ENCODE peak calls at places on chromosomes 3 and 15, in five cellular contexts. R, E, N, M and C are unnamed samples. For H3K27me3, the result is how much of the 10 kb centered on the place peaks cover.

GRCh38 chr3:42500091-42500490 is 2.4 kb upstream of the VIPR1 start:
- DNase-seq in R (no peak), E (no peak), N (no peak), M (no peak), C (no peak)

GRCh38 chr3:118127992-118128391 is 906.7 kb downstream of the IGSF11 start:
- DNase-seq in R (no peak), E (no peak), N (no peak), M (no peak), C (no peak)

GRCh38 chr3:45612918-45613602 is 18.5 kb downstream of the LIMD1 start:
- DNase-seq in R (no peak), E (peak), N (no peak), M (no peak), C (no peak)

GRCh38 chr3:117409256-117409655 is 699.7 kb downstream of the TUSC7 start:
- DNase-seq in R (no peak), E (no peak), N (no peak), M (no peak), C (no peak)

GRCh38 chr3:86968224-86968932 is 22.6 kb downstream of the VGLL3 start:
- DNase-seq in R (no peak), E (no peak), N (no peak), M (no peak), C (no peak)

GRCh38 chr3:186241910-186242821 is 119.9 kb downstream of the DGKG start:
- DNase-seq in R (peak), E (no peak), N (no peak), M (peak), C (peak)

GRCh38 chr3:61563614-61564404 is 2.4 kb downstream of the PTPRG start:
- DNase-seq in R (no peak), E (no peak), N (no peak), M (peak), C (no peak)

GRCh38 chr3:30729512-30729911 is 123.1 kb downstream of the TGFBR2 start:
- DNase-seq in R (no peak), E (no peak), N (no peak), M (no peak), C (no peak)

GRCh38 chr3:39383913-39384664 is 919 bp downstream of the SLC25A38 start:
- DNase-seq in R (peak), E (peak), N (no peak), M (peak), C (peak)

GRCh38 chr15:44591326-44591725 is 54.4 kb downstream of the EIF3J start:
- DNase-seq in R (no peak), E (no peak), N (no peak), M (no peak), C (no peak)

GRCh38 chr15:66772967-66773873 is 71.2 kb downstream of the SMAD6 start:
- DNase-seq in R (peak), E (no peak), N (no peak), M (peak), C (no peak)

GRCh38 chr3:59374091-59374490 is 324.3 kb upstream of the CFAP20DC start:
- DNase-seq in R (no peak), E (no peak), N (no peak), M (no peak), C (no peak)

GRCh38 chr15:72280751-72281150 is 8.4 kb upstream of the PARP6 start:
- DNase-seq in R (no peak), E (no peak), N (no peak), M (no peak), C (no peak)

GRCh38 chr3:195260286-195260905 is 10.6 kb downstream of the XXYLT1 start:
- DNase-seq in R (no peak), E (no peak), N (no peak), M (peak), C (peak)

GRCh38 chr3:192317564-192317963 is 409.8 kb downstream of the FGF12 start:
- DNase-seq in R (no peak), E (no peak), N (no peak), M (no peak), C (no peak)

GRCh38 chr3:145243875-145244274 is 917.1 kb downstream of the PLOD2 start:
- DNase-seq in R (no peak), E (no peak), N (no peak), M (no peak), C (no peak)

GRCh38 chr15:92621972-92622533 is 33.5 kb downstream of the FAM174B start:
- DNase-seq in R (no peak), E (no peak), N (no peak), M (no peak), C (no peak)

GRCh38 chr3:157201648-157202278 is 41.8 kb upstream of the CCNL1 start:
- DNase-seq in R (peak), E (no peak), N (peak), M (peak), C (peak)

GRCh38 chr3:139339219-139339906 is 4.5 kb upstream of the MRPS22 start:
- DNase-seq in R (peak), E (no peak), N (no peak), M (no peak), C (peak)

GRCh38 chr3:107315136-107315535 is 62.1 kb upstream of the CCDC54 start:
- DNase-seq in R (no peak), E (no peak), N (no peak), M (no peak), C (no peak)

GRCh38 chr3:188539631-188540194 is 385.8 kb downstream of the LPP start:
- DNase-seq in R (no peak), E (no peak), N (no peak), M (no peak), C (no peak)

GRCh38 chr15:79989682-79990081 is 18.7 kb upstream of the BCL2A1 start:
- DNase-seq in R (no peak), E (no peak), N (no peak), M (no peak), C (peak)

GRCh38 chr3:72485649-72486048 is 362.6 kb downstream of the SHQ1 start:
- DNase-seq in R (no peak), E (no peak), N (no peak), M (no peak), C (no peak)

GRCh38 chr3:48445277-48445882 is 1.2 kb upstream of the ATRIP start:
- DNase-seq in R (no peak), E (no peak), N (no peak), M (no peak), C (no peak)

GRCh38 chr3:127162947-127163645 is 29.8 kb upstream of the PRR23E start:
- DNase-seq in R (peak), E (no peak), N (no peak), M (no peak), C (no peak)

GRCh38 chr15:39641187-39641889 is 60.5 kb downstream of the THBS1 start:
- DNase-seq in R (no peak), E (no peak), N (no peak), M (no peak), C (no peak)

GRCh38 chr3:81760924-81761903 is at the start of gene GBE1:
- DNase-seq in R (peak), E (peak), N (peak), M (peak), C (peak)

GRCh38 chr15:58136731-58137130 is 1.4 kb upstream of the AQP9 start:
- DNase-seq in R (no peak), E (no peak), N (no peak), M (no peak), C (no peak)

DNA sequence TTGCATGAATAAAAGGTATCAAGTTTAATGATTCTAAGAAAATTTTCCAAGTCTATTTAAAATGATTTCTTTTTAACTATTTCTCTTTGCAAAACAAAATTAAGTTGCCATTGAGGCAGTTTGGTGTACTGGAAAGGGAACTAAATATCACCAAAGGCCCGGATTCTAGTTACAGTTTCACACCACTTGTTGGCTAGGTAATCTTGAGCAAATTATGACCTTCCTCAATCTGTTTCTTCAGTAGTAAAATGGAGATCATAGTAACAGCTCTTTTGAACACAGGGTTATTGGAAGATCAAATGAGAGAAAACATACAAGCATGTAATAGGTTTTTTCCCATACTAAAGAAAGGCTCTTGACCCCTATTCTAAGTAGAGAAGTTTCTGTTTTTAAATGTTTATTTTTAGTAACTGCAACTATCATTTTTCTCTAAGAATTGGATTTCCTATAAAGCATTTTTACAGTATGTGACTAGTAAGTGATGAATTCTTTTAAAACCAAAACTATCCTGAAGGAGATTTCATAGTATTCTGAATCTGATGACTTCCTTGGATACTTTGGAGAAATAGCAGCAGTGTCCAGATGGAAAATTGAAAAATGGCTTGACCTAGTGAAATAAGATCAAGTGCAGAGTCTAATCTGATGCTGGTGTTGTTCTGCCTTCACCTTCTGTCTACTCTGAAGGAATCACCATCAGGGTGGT is 15.7 kb downstream of the SCAANT1 start:
- DNase-seq in R (no peak), E (no peak), N (no peak), M (no peak), C (no peak)
- H3K27me3 ChIP-seq in R (under half), E (under half), N (under half), M (under half), C (under half)

DNA sequence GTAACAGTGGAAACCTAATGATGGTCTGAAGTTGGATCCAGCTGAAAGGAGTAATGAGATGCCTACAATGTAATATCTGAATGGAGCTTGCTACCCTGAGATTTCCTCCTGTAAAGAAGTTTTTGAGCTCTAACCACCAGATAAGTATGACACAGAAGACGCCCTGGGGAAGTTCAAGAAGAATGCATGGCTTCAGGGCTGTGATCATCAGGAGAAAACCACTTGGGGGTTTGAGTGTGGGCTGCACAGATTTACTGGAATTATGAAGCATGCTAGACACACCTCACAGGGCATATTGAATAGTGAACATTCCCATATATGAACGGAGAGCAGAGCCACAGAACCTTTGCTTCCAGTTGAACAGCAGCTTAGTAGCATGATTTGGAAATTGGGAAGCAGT is 10.6 kb upstream of the CCDC80 start:
- DNase-seq in R (no peak), E (no peak), N (no peak), M (no peak), C (no peak)
- TF ChIP-seq REST in R (no peak), E (no peak), N (no peak), M (no peak), C (no peak)

DNA sequence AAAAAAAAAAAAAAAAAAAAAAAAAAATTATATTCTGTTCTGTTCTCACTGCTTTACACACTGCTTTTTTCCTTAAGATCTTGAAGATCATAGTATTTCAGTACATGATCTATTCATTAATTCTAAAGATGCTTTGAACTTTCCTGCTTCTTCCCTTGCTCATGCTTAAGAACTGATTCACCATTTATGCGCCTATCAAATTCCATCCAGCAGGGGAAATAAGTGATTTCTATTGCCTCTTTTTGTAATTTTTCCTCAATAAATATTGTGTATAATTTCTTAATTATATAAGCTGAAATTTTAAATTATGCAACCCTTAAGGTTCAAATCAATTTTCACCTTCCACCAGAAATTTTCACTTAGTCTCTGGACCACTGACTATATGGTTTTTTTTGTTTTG is 10.6 kb downstream of the DENND6A start:
- DNase-seq in R (no peak), E (no peak), N (no peak), M (no peak), C (no peak)
- TF ChIP-seq CTCF in R (no peak), E (no peak), N (no peak), M (peak), C (no peak)

DNA sequence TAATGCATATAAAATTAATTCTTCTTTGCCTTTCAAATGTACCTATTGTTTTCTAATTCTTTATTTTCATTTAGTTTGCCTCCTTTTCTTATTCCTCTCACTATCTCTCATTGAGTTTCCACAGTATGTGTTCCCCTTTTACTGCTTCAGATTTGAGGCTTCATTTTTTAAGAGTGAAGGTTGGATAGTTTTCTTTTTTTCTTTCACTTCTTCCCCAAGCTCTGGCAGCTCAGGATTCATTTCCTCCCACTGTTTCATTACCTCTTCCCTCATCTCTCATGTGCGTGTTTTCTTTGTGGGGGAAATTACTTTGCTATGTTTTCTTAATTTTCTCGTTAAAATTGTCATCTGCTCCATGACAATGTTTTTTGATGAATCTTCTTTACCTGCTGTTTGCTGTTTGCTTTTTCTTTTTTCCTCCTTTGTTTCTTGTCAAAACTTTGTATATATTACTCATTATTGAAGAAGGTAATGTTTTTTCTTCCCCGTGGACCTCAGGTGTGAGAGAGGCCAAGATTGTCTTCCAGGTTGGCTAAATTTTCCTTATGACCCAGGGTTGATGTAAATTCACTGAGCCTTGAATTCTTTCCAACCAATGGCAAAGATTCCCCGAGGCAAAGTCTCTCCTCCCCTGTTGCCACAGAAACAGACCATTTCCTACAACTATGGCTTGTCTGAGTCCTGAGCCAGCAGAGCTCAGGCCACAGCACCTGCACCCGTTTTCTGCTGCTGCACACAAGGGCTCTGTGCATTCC is 65.9 kb downstream of the NOX5 start:
- DNase-seq in R (no peak), E (no peak), N (no peak), M (peak), C (no peak)
- H3K27me3 ChIP-seq in R (under half), E (under half), N (under half), M (under half), C (under half)